ENCODE peak calls at places on chromosomes 16 and 17, in seven cellular contexts. Y is fibroblast of mammary gland; I is CD8-positive, alpha-beta T cell; K is effector memory CD4-positive, alpha-beta T cell; Q is foreskin fibroblast; T is neuronal stem cell; L is GM12865. D is an unnamed sample.

GRCh38 chr16:12320298-12320706 is 343.8 kb downstream of the SNX29 start:
- DNase-seq in I (no peak), Q (peak; percentile 76), T (no peak), Y (peak; percentile 76), K (no peak), L (no peak), D (no peak)

GRCh38 chr16:10256855-10257641 is 74.8 kb upstream of the GRIN2A start:
- DNase-seq in Y (peak; percentile 20), T (peak; percentile 55), Q (peak; percentile 5), L (peak; percentile 75), K (peak; percentile 1), I (peak; percentile 9), D (peak; percentile 2)

GRCh38 chr16:19419691-19420060 is 2.0 kb downstream of the TMC5 start:
- DNase-seq in Q (no peak), L (no peak), I (no peak), Y (peak; percentile 63), K (no peak), T (no peak), D (no peak)

GRCh38 chr17:77842906-77843249 is 115.6 kb upstream of the TNRC6C start:
- DNase-seq in T (no peak), I (no peak), L (no peak), Q (no peak), K (no peak), Y (no peak), D (no peak)

GRCh38 chr16:66238696-66239095 is 127.8 kb upstream of the CDH5 start:
- DNase-seq in I (no peak), Q (no peak), K (no peak), L (no peak), Y (no peak), T (no peak), D (no peak)

GRCh38 chr17:40314557-40314953 is 5.6 kb downstream of the RARA start:
- DNase-seq in Y (peak; percentile 89), K (peak; percentile 84), L (peak; percentile 65), I (peak; percentile 53), Q (peak; percentile 97), T (no peak), D (peak; percentile 64)

GRCh38 chr16:29794231-29794710 is 3.7 kb downstream of the KIF22 start:
- DNase-seq in L (no peak), I (no peak), Q (no peak), K (no peak), Y (no peak), T (no peak), D (no peak)

GRCh38 chr16:53664724-53665345 is 38.8 kb downstream of the RPGRIP1L start:
- DNase-seq in Y (peak; percentile 92), L (peak; percentile 55), K (no peak), Q (peak; percentile 88), T (no peak), I (no peak), D (peak; percentile 85)

GRCh38 chr16:53433930-53434435 is 288 bp upstream of the RBL2 start:
- DNase-seq in K (no peak), L (no peak), T (no peak), I (peak; percentile 69), Y (peak; percentile 75), Q (no peak), D (no peak)

GRCh38 chr17:74749262-74750038 is 1.0 kb downstream of the NHERF1 start:
- DNase-seq in Y (no peak), K (no peak), T (no peak), Q (peak; percentile 46), I (no peak), L (no peak), D (no peak)

GRCh38 chr17:65184235-65184959 is 47.2 kb downstream of the RGS9 start:
- DNase-seq in Y (no peak), Q (no peak), T (no peak), K (no peak), L (no peak), I (no peak), D (no peak)

GRCh38 chr16:4032768-4033167 is 83.5 kb downstream of the ADCY9 start:
- DNase-seq in Y (no peak), T (no peak), K (no peak), I (no peak), Q (no peak), L (no peak), D (no peak)

GRCh38 chr17:79915850-79916430 is 76.7 kb upstream of the CBX4 start:
- DNase-seq in Y (peak; percentile 45), L (peak; percentile 41), K (no peak), Q (peak; percentile 47), T (no peak), I (no peak), D (no peak)

GRCh38 chr16:74768239-74768638 is 6.4 kb downstream of the FA2H start:
- DNase-seq in I (no peak), Q (no peak), Y (no peak), L (no peak), T (no peak), K (no peak), D (no peak)

GRCh38 chr16:4376126-4376819 is 4.6 kb downstream of the VASN start:
- DNase-seq in Y (peak; percentile 95), Q (peak; percentile 96), T (no peak), L (no peak), I (no peak), K (no peak), D (peak; percentile 61)

GRCh38 chr17:43528988-43529814 is 16.9 kb downstream of the ETV4 start:
- DNase-seq in I (no peak), Y (no peak), T (no peak), L (no peak), Q (no peak), K (no peak), D (no peak)

DNA sequence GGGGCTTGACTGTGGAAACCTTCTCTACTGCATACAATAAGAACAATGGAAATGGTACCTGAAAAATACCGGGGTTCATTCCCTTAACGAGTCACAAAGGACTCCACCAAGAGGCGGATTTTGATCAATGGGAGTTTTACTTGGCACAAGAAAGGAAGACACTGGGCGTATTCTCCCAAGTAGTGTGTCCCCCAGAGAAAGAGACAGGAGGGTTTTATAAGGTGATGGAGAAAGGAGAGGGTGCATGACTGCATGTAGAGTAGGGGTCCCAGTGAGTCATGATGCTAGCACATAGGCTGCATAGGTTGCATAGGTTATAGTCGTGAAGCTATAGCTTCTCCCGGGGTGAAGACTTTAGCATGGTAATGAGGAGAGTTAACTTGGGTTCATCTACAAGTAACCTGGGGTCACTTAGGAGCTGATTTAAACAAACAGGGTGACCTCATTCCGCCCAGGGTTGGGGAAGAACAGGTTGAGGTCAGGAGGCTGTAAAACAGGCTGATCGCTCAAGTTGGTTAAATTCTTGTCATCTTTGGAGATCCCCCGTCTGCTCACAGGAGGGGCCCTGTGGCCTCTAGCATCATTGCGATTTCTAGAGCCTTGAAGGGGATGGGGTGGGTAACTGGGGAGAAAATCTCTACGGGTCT is 1.5 kb downstream of the MPV17L start:
- DNase-seq in L (no peak), Y (no peak), T (no peak), I (no peak), K (no peak), Q (no peak), D (no peak)
- H3K4me3 ChIP-seq in L (no peak overlapping the region), Y (no peak overlapping the region), T (no peak overlapping the region), I (no peak overlapping the region), K (no peak overlapping the region), Q (no peak overlapping the region), D (no peak overlapping the region)

DNA sequence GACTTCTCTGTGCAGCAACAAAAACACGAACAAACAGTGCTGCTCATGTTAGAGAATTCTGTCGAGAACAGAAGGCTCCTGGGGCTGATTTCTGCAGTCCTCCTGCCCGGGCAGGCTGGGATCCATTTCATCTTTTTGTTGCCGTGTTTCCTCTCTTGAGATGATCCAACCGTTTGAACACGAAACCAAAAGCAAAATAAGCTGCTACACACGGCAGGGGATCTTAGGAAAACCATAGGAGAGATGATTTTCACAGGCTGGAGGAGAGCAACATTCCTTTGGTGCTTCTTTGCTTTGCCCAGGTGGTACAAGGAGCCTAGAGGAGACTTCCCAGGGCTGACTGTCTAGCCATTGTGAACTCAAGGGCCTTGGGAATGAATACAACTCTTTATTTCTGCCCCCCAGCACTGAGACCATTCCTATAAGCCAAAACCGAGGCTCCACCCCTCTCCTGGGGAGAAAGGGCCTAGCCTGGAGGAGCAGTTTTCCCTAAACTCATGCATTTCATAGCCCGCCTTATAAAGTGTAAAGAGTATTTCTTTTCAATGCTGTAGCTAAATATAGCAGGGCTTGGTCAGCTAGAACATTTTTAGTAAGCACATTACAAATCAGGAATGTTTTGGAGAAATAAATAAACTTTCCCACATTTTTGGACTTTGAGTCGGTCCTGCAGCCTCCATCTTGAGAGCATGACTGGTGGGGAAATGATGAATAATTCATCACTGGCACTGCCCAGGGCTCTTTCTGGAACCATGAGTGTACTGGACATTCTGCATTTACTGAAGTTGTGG is 7.7 kb downstream of the FOXL1 start:
- DNase-seq in Y (peak; percentile 88), T (no peak), I (no peak), K (no peak), L (no peak), Q (peak; percentile 91), D (no peak)
- H3K4me3 ChIP-seq in Y (no peak overlapping the region), T (no peak overlapping the region), I (no peak overlapping the region), K (no peak overlapping the region), L (no peak overlapping the region), Q (no peak overlapping the region), D (no peak overlapping the region)

GRCh38 chr16:56610609-56611111 is 2.3 kb downstream of the MT2A start:
- DNase-seq in Q (peak; percentile 82), K (no peak), Y (peak; percentile 73), T (no peak), L (no peak), I (no peak), D (no peak)

GRCh38 chr16:56608876-56609462 is 585 bp downstream of the MT2A start:
- DNase-seq in Y (no peak), L (no peak), K (no peak), T (no peak), Q (peak; percentile 47), I (no peak), D (no peak)

GRCh38 chr16:56609463-56609921 is 1.1 kb downstream of the MT2A start:
- DNase-seq in K (peak; percentile 46), T (no peak), I (peak; percentile 44), Y (peak; percentile 92), L (peak; percentile 91), Q (peak; percentile 86), D (peak; percentile 66)

GRCh38 chr16:56611281-56611833 is 3.0 kb downstream of the MT2A start:
- DNase-seq in Q (peak; percentile 80), L (no peak), Y (peak; percentile 86), T (no peak), K (no peak), I (no peak), D (no peak)

DNA sequence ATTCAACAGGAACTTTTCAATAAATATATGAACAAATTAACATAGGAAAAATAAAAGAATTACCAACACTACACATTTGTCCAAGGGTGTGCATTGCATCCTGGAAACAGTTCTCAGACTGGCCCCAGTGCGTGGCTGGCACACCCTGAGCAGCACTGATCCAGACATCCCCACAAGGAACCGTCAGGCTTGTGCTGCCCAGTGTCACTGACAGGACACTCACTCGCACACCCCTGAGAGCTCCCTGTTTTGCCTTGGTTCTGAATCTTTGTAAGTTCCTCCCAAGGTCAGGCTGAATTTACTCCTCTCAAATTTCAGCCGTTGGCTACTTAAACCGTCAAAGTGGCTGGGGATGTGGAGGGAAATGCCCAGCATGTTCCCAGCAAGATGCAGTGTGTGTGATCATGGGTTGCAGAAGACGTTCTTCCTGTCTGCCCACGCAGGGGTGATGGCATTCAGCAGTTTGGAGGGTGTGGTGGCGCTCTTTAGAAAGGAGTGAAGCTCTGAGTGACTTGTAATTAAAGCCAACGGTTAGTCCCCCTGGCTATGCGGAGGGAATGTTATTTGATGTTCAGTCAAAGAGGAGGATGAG is 1.7 kb downstream of the MT2A start:
- DNase-seq in Q (peak; percentile 96), Y (peak; percentile 98), K (peak; percentile 63), T (no peak), L (peak; percentile 62), I (peak; percentile 41), D (peak; percentile 94)
- H3K4me3 ChIP-seq in Q (peak overlapping the region; percentile 69), Y (peak overlapping the region; percentile 81), K (peak overlapping the region; percentile 72), T (no peak overlapping the region), L (peak overlapping the region; percentile 69), I (peak overlapping the region; percentile 95), D (peak overlapping the region; percentile 81)

GRCh38 chr17:2406903-2407790 is 6.3 kb upstream of the MNT start:
- DNase-seq in I (no peak), T (no peak), Y (peak; percentile 94), Q (peak; percentile 94), K (no peak), L (no peak), D (peak; percentile 70)
- H3K4me3 ChIP-seq in I (no peak overlapping the region), T (no peak overlapping the region), Y (no peak overlapping the region), Q (no peak overlapping the region), K (no peak overlapping the region), L (no peak overlapping the region), D (no peak overlapping the region)

D was measured in skeletal muscle cell.